ENCODE peak calls at places on chromosomes 11 and 22, in ten cellular contexts. One of them, this sample, is unnamed. For H3K4me1 and H3K27me3, the result is how much of the 10 kb centered on the place peaks cover.

GRCh38 chr11:110908401-110909106 is 196.3 kb upstream of the ARHGAP20 start:
- ATAC-seq in upper lobe of right lung: no peak
- ATAC-seq in HCT116: no peak
- ATAC-seq in CD8-positive, alpha-beta T cell: no peak
- ATAC-seq in GM12878: no peak
- ATAC-seq in heart right ventricle: no peak
- ATAC-seq in right cardiac atrium: no peak
- ATAC-seq in K562: no peak
- ATAC-seq in left lung: peak
- ATAC-seq in lower lobe of right lung: no peak
- ATAC-seq in this sample: peak

GRCh38 chr11:60852060-60852638 is 3.6 kb downstream of the PTGDR2 start:
- ATAC-seq in right cardiac atrium: no peak
- ATAC-seq in GM12878: no peak
- ATAC-seq in K562: no peak
- ATAC-seq in CD8-positive, alpha-beta T cell: no peak
- ATAC-seq in HCT116: no peak
- ATAC-seq in lower lobe of right lung: no peak
- ATAC-seq in heart right ventricle: no peak
- ATAC-seq in upper lobe of right lung: no peak
- ATAC-seq in left lung: no peak
- ATAC-seq in this sample: no peak

GRCh38 chr11:67384851-67385366 is 6.9 kb upstream of the RAD9A start:
- ATAC-seq in heart right ventricle: peak
- ATAC-seq in GM12878: no peak
- ATAC-seq in HCT116: no peak
- ATAC-seq in left lung: peak
- ATAC-seq in CD8-positive, alpha-beta T cell: no peak
- ATAC-seq in upper lobe of right lung: peak
- ATAC-seq in K562: no peak
- ATAC-seq in lower lobe of right lung: peak
- ATAC-seq in right cardiac atrium: no peak
- ATAC-seq in this sample: no peak

GRCh38 chr22:27405672-27406388 is 395.7 kb downstream of the MN1 start:
- ATAC-seq in HCT116: peak
- ATAC-seq in CD8-positive, alpha-beta T cell: no peak
- ATAC-seq in GM12878: peak
- ATAC-seq in upper lobe of right lung: peak
- ATAC-seq in lower lobe of right lung: peak
- ATAC-seq in heart right ventricle: peak
- ATAC-seq in K562: peak
- ATAC-seq in left lung: peak
- ATAC-seq in right cardiac atrium: peak
- ATAC-seq in this sample: peak

GRCh38 chr22:32069579-32070372 is 26.7 kb downstream of the SLC5A1 start:
- ATAC-seq in right cardiac atrium: no peak
- ATAC-seq in GM12878: no peak
- ATAC-seq in upper lobe of right lung: no peak
- ATAC-seq in lower lobe of right lung: no peak
- ATAC-seq in heart right ventricle: no peak
- ATAC-seq in K562: no peak
- ATAC-seq in left lung: no peak
- ATAC-seq in HCT116: no peak
- ATAC-seq in CD8-positive, alpha-beta T cell: no peak
- ATAC-seq in this sample: no peak

GRCh38 chr11:75386912-75387311 is 12.4 kb upstream of the RPS3 start:
- ATAC-seq in CD8-positive, alpha-beta T cell: no peak
- ATAC-seq in GM12878: no peak
- ATAC-seq in K562: no peak
- ATAC-seq in heart right ventricle: no peak
- ATAC-seq in upper lobe of right lung: peak
- ATAC-seq in right cardiac atrium: no peak
- ATAC-seq in HCT116: no peak
- ATAC-seq in lower lobe of right lung: peak
- ATAC-seq in left lung: peak
- ATAC-seq in this sample: no peak

GRCh38 chr22:40156001-40156516 is 21.7 kb upstream of the TNRC6B start:
- ATAC-seq in K562: peak
- ATAC-seq in HCT116: peak
- ATAC-seq in GM12878: no peak
- ATAC-seq in left lung: peak
- ATAC-seq in right cardiac atrium: peak
- ATAC-seq in lower lobe of right lung: peak
- ATAC-seq in heart right ventricle: peak
- ATAC-seq in CD8-positive, alpha-beta T cell: no peak
- ATAC-seq in upper lobe of right lung: peak
- ATAC-seq in this sample: no peak

GRCh38 chr22:20111045-20111688 is 4.7 kb upstream of the RANBP1 start:
- ATAC-seq in right cardiac atrium: no peak
- ATAC-seq in GM12878: peak
- ATAC-seq in HCT116: peak
- ATAC-seq in left lung: no peak
- ATAC-seq in heart right ventricle: no peak
- ATAC-seq in upper lobe of right lung: no peak
- ATAC-seq in K562: peak
- ATAC-seq in CD8-positive, alpha-beta T cell: peak
- ATAC-seq in lower lobe of right lung: no peak
- ATAC-seq in this sample: no peak

GRCh38 chr11:119496997-119497396 is 74.0 kb upstream of the THY1 start:
- ATAC-seq in CD8-positive, alpha-beta T cell: no peak
- ATAC-seq in K562: no peak
- ATAC-seq in left lung: no peak
- ATAC-seq in right cardiac atrium: no peak
- ATAC-seq in heart right ventricle: no peak
- ATAC-seq in upper lobe of right lung: no peak
- ATAC-seq in HCT116: no peak
- ATAC-seq in GM12878: no peak
- ATAC-seq in lower lobe of right lung: no peak
- ATAC-seq in this sample: no peak

GRCh38 chr11:62896049-62896448 is 15.4 kb downstream of the SLC3A2 start:
- ATAC-seq in GM12878: no peak
- ATAC-seq in K562: no peak
- ATAC-seq in right cardiac atrium: peak
- ATAC-seq in CD8-positive, alpha-beta T cell: no peak
- ATAC-seq in heart right ventricle: no peak
- ATAC-seq in left lung: no peak
- ATAC-seq in lower lobe of right lung: peak
- ATAC-seq in HCT116: no peak
- ATAC-seq in upper lobe of right lung: peak
- ATAC-seq in this sample: peak

GRCh38 chr11:10743354-10744035 is 7.6 kb upstream of the CTR9 start:
- ATAC-seq in right cardiac atrium: no peak
- ATAC-seq in left lung: no peak
- ATAC-seq in K562: peak
- ATAC-seq in CD8-positive, alpha-beta T cell: peak
- ATAC-seq in GM12878: peak
- ATAC-seq in upper lobe of right lung: peak
- ATAC-seq in lower lobe of right lung: no peak
- ATAC-seq in HCT116: no peak
- ATAC-seq in heart right ventricle: no peak
- ATAC-seq in this sample: no peak

DNA sequence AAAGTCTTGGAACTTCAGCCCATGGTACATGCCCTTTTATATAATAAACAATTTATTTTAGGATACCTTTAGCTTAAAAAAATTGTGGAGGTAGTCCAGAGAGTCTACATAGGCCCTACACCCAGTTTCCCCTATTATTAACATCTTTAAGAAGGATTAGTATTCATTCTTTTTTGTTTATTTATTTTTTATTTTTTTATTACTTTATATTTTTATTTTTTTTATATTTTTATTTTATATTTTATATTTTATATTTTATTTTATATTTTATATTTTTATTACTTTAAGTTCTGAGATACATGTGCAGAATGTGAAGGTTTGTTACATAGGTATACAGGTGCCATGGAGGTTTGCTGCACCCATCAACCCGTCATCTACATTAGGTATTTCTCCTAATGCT is 15.9 kb upstream of the ABTB2 start:
- ATAC-seq in upper lobe of right lung: no peak
- ATAC-seq in CD8-positive, alpha-beta T cell: no peak
- ATAC-seq in right cardiac atrium: no peak
- ATAC-seq in lower lobe of right lung: no peak
- ATAC-seq in left lung: no peak
- ATAC-seq in HCT116: no peak
- ATAC-seq in heart right ventricle: no peak
- ATAC-seq in K562: no peak
- ATAC-seq in GM12878: no peak
- ATAC-seq in this sample: no peak
- H3K4me1 ChIP-seq in upper lobe of right lung: under half
- H3K4me1 ChIP-seq in CD8-positive, alpha-beta T cell: under half
- H3K4me1 ChIP-seq in right cardiac atrium: under half
- H3K4me1 ChIP-seq in lower lobe of right lung: under half
- H3K4me1 ChIP-seq in left lung: under half
- H3K4me1 ChIP-seq in HCT116: under half
- H3K4me1 ChIP-seq in heart right ventricle: under half
- H3K4me1 ChIP-seq in K562: under half
- H3K4me1 ChIP-seq in GM12878: under half
- H3K4me1 ChIP-seq in this sample: under half

GRCh38 chr22:17874231-17874630 is 100.0 kb upstream of the BID start:
- ATAC-seq in CD8-positive, alpha-beta T cell: no peak
- ATAC-seq in right cardiac atrium: no peak
- ATAC-seq in lower lobe of right lung: no peak
- ATAC-seq in upper lobe of right lung: no peak
- ATAC-seq in heart right ventricle: no peak
- ATAC-seq in K562: no peak
- ATAC-seq in left lung: no peak
- ATAC-seq in HCT116: no peak
- ATAC-seq in GM12878: no peak
- ATAC-seq in this sample: no peak

GRCh38 chr22:17873116-17873515 is 98.8 kb upstream of the BID start:
- ATAC-seq in K562: no peak
- ATAC-seq in GM12878: no peak
- ATAC-seq in upper lobe of right lung: no peak
- ATAC-seq in HCT116: no peak
- ATAC-seq in lower lobe of right lung: no peak
- ATAC-seq in CD8-positive, alpha-beta T cell: no peak
- ATAC-seq in heart right ventricle: no peak
- ATAC-seq in right cardiac atrium: no peak
- ATAC-seq in left lung: no peak
- ATAC-seq in this sample: no peak

GRCh38 chr22:17873804-17874203 is 99.5 kb upstream of the BID start:
- ATAC-seq in CD8-positive, alpha-beta T cell: no peak
- ATAC-seq in HCT116: no peak
- ATAC-seq in GM12878: no peak
- ATAC-seq in upper lobe of right lung: no peak
- ATAC-seq in K562: no peak
- ATAC-seq in left lung: no peak
- ATAC-seq in lower lobe of right lung: no peak
- ATAC-seq in right cardiac atrium: no peak
- ATAC-seq in heart right ventricle: no peak
- ATAC-seq in this sample: no peak

GRCh38 chr22:17875156-17875555 is 100.9 kb upstream of the BID start:
- ATAC-seq in heart right ventricle: no peak
- ATAC-seq in HCT116: no peak
- ATAC-seq in CD8-positive, alpha-beta T cell: no peak
- ATAC-seq in GM12878: no peak
- ATAC-seq in upper lobe of right lung: no peak
- ATAC-seq in right cardiac atrium: no peak
- ATAC-seq in lower lobe of right lung: no peak
- ATAC-seq in K562: no peak
- ATAC-seq in left lung: no peak
- ATAC-seq in this sample: no peak

DNA sequence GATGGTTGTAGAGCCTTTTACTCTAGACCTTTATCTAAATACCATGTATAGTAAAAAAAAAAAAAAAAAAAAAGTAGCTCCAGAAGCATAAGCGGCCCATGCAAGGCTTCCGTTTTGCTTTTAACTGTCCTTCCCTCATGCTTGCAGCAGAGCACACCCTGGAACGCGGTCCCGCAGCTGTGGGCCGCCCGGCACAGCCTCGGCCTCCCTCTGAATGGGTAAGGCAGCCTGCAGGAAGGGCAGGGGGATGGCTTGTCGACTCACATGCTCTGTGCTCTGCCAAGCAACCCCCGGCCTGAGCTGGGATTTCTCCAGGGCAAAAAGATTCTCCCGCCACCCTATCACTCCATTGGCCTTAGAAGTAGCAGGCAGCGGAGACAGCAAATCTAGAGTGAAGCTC is 101.4 kb upstream of the BID start:
- ATAC-seq in HCT116: no peak
- ATAC-seq in left lung: no peak
- ATAC-seq in right cardiac atrium: no peak
- ATAC-seq in lower lobe of right lung: no peak
- ATAC-seq in CD8-positive, alpha-beta T cell: no peak
- ATAC-seq in K562: no peak
- ATAC-seq in GM12878: no peak
- ATAC-seq in heart right ventricle: no peak
- ATAC-seq in upper lobe of right lung: no peak
- ATAC-seq in this sample: no peak
- H3K27me3 ChIP-seq in HCT116: under half
- H3K27me3 ChIP-seq in left lung: under half
- H3K27me3 ChIP-seq in right cardiac atrium: under half
- H3K27me3 ChIP-seq in lower lobe of right lung: under half
- H3K27me3 ChIP-seq in CD8-positive, alpha-beta T cell: under half
- H3K27me3 ChIP-seq in K562: under half
- H3K27me3 ChIP-seq in GM12878: under half
- H3K27me3 ChIP-seq in heart right ventricle: under half
- H3K27me3 ChIP-seq in upper lobe of right lung: under half
- H3K27me3 ChIP-seq in this sample: under half

DNA sequence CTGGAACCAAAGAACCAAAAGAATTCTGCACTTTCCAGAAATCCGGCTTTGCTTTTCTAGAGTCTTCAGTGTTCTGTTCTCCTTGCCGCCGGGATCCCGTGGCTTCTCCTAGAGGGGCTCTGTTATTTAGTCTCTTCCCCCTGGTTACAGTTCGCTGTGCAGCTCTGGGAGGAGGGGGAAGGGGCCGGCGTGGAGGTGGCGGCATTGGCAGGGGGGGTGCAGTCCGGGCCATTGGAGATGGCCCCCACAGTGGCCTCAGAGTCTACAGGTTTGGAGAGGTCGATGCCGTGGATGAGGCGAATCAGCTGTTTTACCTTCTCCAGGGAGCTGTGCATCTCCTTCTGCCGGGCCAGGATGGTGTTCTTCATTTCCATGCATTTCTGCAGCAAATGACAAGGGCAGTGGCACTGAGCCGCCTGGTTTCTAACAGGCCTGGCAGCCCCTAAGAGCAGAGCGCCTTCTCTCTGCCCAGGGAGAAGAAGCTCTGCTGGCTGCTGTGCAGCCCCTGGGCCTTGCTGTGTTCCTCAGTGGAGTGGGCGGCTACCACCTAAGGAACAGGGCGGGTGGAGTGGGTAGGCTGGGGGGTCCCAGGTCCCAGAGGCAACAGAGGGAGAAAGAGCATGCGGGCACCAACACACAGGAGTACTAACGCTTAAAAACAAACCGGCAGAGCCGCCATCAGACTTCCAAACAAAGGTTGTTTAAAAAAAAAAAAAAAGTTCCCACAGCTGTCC is 11.6 kb downstream of the LARGE2 start:
- ATAC-seq in HCT116: no peak
- ATAC-seq in upper lobe of right lung: no peak
- ATAC-seq in GM12878: no peak
- ATAC-seq in lower lobe of right lung: no peak
- ATAC-seq in right cardiac atrium: no peak
- ATAC-seq in CD8-positive, alpha-beta T cell: no peak
- ATAC-seq in heart right ventricle: no peak
- ATAC-seq in K562: no peak
- ATAC-seq in left lung: no peak
- ATAC-seq in this sample: no peak
- H3K27ac ChIP-seq in HCT116: no peak
- H3K27ac ChIP-seq in upper lobe of right lung: no peak
- H3K27ac ChIP-seq in GM12878: no peak
- H3K27ac ChIP-seq in lower lobe of right lung: no peak
- H3K27ac ChIP-seq in right cardiac atrium: no peak
- H3K27ac ChIP-seq in CD8-positive, alpha-beta T cell: no peak
- H3K27ac ChIP-seq in heart right ventricle: no peak
- H3K27ac ChIP-seq in K562: no peak
- H3K27ac ChIP-seq in left lung: no peak
- H3K27ac ChIP-seq in this sample: no peak

GRCh38 chr11:18315893-18316292 is 6.0 kb downstream of the HPS5 start:
- ATAC-seq in K562: no peak
- ATAC-seq in upper lobe of right lung: no peak
- ATAC-seq in left lung: no peak
- ATAC-seq in right cardiac atrium: no peak
- ATAC-seq in heart right ventricle: no peak
- ATAC-seq in lower lobe of right lung: no peak
- ATAC-seq in GM12878: no peak
- ATAC-seq in HCT116: no peak
- ATAC-seq in CD8-positive, alpha-beta T cell: no peak
- ATAC-seq in this sample: no peak
- H3K4me1 ChIP-seq in K562: under half
- H3K4me1 ChIP-seq in upper lobe of right lung: under half
- H3K4me1 ChIP-seq in left lung: half or more
- H3K4me1 ChIP-seq in right cardiac atrium: under half
- H3K4me1 ChIP-seq in heart right ventricle: under half
- H3K4me1 ChIP-seq in lower lobe of right lung: under half
- H3K4me1 ChIP-seq in GM12878: under half
- H3K4me1 ChIP-seq in HCT116: under half
- H3K4me1 ChIP-seq in CD8-positive, alpha-beta T cell: under half
- H3K4me1 ChIP-seq in this sample: under half

This sample was measured in gastroesophageal sphincter.